ENCODE peak calls at places on chromosome 9, in eight cellular contexts. W is osteocyte, M is IMR-90, K is body of pancreas, X is BE2C, D is A673, E is HFFc6, R is cardiac fibroblast. J is an unnamed sample.

GRCh38 chr9:129597355-129598088 is 23.4 kb downstream of the C9orf50 start:
- DNase-seq in D (no peak), K (peak), M (peak), X (no peak), W (no peak), R (peak), E (peak), J (peak)

GRCh38 chr9:125477089-125477544 is 215.5 kb downstream of the GAPVD1 start:
- DNase-seq in D (no peak), M (no peak), X (no peak), E (no peak), W (no peak), R (no peak), K (no peak), J (no peak)

GRCh38 chr9:134214766-134215394 is 50.5 kb upstream of the RNU6ATAC start:
- DNase-seq in W (no peak), R (no peak), E (no peak), D (no peak), X (no peak), K (no peak), M (no peak), J (no peak)

GRCh38 chr9:137273616-137274320 is 3.8 kb upstream of the TOR4A start:
- DNase-seq in W (no peak), X (no peak), D (no peak), K (no peak), M (no peak), E (no peak), R (no peak), J (peak)

GRCh38 chr9:98886691-98887229 is 56.9 kb upstream of the COL15A1 start:
- DNase-seq in R (peak), E (no peak), M (no peak), W (no peak), D (no peak), K (peak), X (no peak), J (no peak)

GRCh38 chr9:112546149-112547012 is 59.8 kb downstream of the KIAA1958 start:
- DNase-seq in R (no peak), W (no peak), E (no peak), X (no peak), K (no peak), M (peak), D (peak), J (peak)

GRCh38 chr9:122226758-122227575 is 1.8 kb downstream of the LHX6 start:
- DNase-seq in X (no peak), K (no peak), W (peak), D (no peak), R (no peak), M (no peak), E (no peak), J (no peak)

GRCh38 chr9:22208846-22209585 is 199.9 kb upstream of the CDKN2B start:
- DNase-seq in D (no peak), E (no peak), M (no peak), W (no peak), X (no peak), R (no peak), K (no peak), J (peak)

GRCh38 chr9:20945269-20945668 is 86.2 kb downstream of the HACD4 start:
- DNase-seq in W (no peak), D (no peak), M (no peak), X (no peak), E (no peak), R (no peak), K (no peak), J (no peak)

GRCh38 chr9:135905380-135906282 is 1.7 kb downstream of the CAMSAP1 start:
- DNase-seq in K (no peak), X (no peak), R (peak), E (no peak), W (no peak), D (no peak), M (peak), J (peak)

GRCh38 chr9:19162026-19162366 is 34.7 kb upstream of the PLIN2 start:
- DNase-seq in R (no peak), D (no peak), W (no peak), M (no peak), X (no peak), E (no peak), K (no peak), J (no peak)

GRCh38 chr9:89436963-89437625 is 60.8 kb downstream of the SEMA4D start:
- DNase-seq in K (no peak), M (no peak), R (no peak), X (no peak), D (no peak), E (no peak), W (no peak), J (peak)

GRCh38 chr9:93726147-93726546 is 149.8 kb downstream of the PHF2 start:
- DNase-seq in R (no peak), E (no peak), D (no peak), W (no peak), X (no peak), M (no peak), K (no peak), J (no peak)

GRCh38 chr9:126684345-126684744 is 70.6 kb downstream of the LMX1B start:
- DNase-seq in K (no peak), M (no peak), W (no peak), E (no peak), X (no peak), D (no peak), R (no peak), J (peak)

GRCh38 chr9:76374702-76375543 is 19.3 kb downstream of the RFK start:
- DNase-seq in E (peak), R (peak), D (no peak), K (peak), X (no peak), M (peak), W (no peak), J (peak)

GRCh38 chr9:132074736-132075135 is 4.9 kb downstream of the MED27 start:
- DNase-seq in R (peak), E (peak), M (peak), D (no peak), K (no peak), X (no peak), W (no peak), J (no peak)

DNA sequence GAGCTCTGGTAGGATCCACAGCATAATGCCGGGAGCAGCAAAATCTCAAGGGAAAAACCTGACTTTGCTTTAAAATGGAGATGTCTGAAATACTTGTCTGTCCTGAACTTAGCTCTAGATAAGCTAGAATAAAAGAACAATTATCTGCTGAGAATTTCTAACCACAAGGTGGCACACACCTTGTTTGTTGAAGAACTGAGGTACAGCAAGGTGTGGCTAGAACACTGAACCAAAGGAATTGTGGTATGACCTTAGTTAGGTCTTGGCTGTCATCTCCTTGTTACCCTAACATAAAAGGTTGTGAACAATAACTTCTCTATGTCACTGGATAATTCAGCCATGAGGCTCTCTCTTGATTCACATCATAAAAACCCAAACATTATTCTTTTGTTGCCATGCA is 72.3 kb upstream of the ANXA1 start:
- DNase-seq in E (no peak), W (no peak), R (no peak), D (no peak), M (no peak), K (no peak), X (no peak), J (peak)
- TF ChIP-seq CTCF in E (peak), W (no peak), R (no peak), D (no peak), M (no peak), K (no peak), X (no peak), J (peak)

GRCh38 chr9:38643456-38644173 is 23.2 kb upstream of the ANKRD18A start:
- DNase-seq in R (no peak), K (no peak), M (no peak), W (peak), X (no peak), D (no peak), E (no peak), J (no peak)

GRCh38 chr9:38644601-38645000 is 24.2 kb upstream of the ANKRD18A start:
- DNase-seq in R (no peak), M (no peak), E (no peak), W (peak), D (no peak), X (no peak), K (no peak), J (no peak)

GRCh38 chr9:38642951-38643350 is 22.6 kb upstream of the ANKRD18A start:
- DNase-seq in M (no peak), E (no peak), R (no peak), W (peak), K (no peak), X (no peak), D (no peak), J (no peak)

GRCh38 chr9:38641142-38641541 is 20.7 kb upstream of the ANKRD18A start:
- DNase-seq in E (no peak), M (no peak), X (no peak), K (no peak), W (peak), D (no peak), R (no peak), J (no peak)

DNA sequence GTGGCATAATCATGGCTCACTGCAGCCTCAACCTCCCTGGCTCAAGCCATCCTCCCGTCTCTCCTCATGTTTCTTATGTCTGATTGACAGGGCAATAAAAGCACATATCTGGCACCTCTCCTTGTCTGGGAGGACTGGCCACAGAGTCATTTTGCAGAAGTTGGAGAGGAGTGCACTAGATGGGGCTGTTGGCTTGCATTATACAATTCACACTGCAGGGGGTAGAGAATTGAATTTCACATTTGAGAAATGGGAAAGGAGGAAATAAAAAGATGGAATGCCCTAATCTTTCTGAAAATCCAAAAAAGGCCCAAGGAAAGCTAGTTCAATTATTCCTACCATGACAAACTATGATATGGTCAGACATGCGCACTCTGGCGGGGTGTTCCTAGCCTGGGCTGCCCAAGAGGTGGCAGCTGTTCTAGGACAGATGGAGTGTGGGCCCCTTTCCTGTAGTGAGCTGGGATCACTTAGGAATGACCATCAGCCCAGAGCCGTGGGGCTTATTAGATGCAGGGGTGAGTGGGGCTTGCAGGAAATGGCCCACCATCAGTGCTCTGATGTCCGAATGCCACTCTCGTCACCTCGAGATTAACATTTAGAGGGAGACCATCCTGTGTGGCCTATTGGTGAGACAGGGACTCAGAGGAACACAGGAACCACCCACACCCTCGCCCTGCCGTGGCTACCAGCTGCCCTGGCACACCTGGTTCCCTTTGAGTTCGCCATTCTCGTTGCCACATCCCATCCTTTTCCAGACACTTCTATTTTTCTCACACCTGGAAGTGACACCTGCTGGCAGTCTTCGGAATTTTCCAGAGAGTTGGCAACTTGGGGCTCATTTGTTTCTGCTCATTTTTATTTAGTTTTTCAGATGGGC is 21.8 kb upstream of the ANKRD18A start:
- DNase-seq in D (peak), K (peak), M (peak), E (peak), W (peak), X (peak), R (peak), J (peak)
- TF ChIP-seq CTCF in D (peak), K (peak), M (peak), E (peak), W (peak), X (peak), R (peak), J (peak)

DNA sequence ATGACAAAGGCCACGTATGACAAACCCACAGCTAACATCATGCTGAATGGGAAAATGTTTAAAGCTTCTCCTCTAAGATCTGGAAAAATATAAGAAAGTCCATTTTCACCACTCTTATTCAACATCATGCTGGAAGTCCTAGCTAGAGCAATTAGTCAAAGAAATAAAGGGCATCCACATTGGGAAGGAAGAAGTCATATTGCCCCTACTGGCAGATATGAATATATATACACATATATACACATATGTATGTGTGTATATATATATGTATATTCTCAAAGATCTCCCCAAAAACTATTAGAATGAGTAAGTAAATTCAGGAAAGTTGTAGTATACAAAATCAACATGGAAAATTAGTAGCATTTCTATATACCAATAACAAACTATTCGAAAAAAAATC is 17.1 kb downstream of the APBA1 start:
- DNase-seq in D (no peak), E (no peak), M (no peak), R (no peak), K (no peak), X (no peak), W (no peak), J (no peak)
- TF ChIP-seq CTCF in D (peak), E (peak), M (no peak), R (no peak), K (no peak), X (peak), W (peak), J (no peak)

GRCh38 chr9:82583524-82583923 is 479.4 kb downstream of the RASEF start:
- DNase-seq in E (no peak), M (no peak), D (no peak), R (no peak), X (peak), W (no peak), K (peak), J (no peak)

GRCh38 chr9:82582693-82583092 is 480.2 kb downstream of the RASEF start:
- DNase-seq in M (no peak), W (no peak), K (no peak), D (no peak), E (no peak), X (no peak), R (no peak), J (no peak)

GRCh38 chr9:82584349-82584846 is 478.5 kb downstream of the RASEF start:
- DNase-seq in K (no peak), R (no peak), E (no peak), M (peak), X (no peak), W (no peak), D (no peak), J (no peak)

GRCh38 chr9:82580921-82581320 is 482.0 kb downstream of the RASEF start:
- DNase-seq in D (no peak), X (no peak), R (no peak), K (no peak), M (no peak), E (no peak), W (no peak), J (no peak)

DNA sequence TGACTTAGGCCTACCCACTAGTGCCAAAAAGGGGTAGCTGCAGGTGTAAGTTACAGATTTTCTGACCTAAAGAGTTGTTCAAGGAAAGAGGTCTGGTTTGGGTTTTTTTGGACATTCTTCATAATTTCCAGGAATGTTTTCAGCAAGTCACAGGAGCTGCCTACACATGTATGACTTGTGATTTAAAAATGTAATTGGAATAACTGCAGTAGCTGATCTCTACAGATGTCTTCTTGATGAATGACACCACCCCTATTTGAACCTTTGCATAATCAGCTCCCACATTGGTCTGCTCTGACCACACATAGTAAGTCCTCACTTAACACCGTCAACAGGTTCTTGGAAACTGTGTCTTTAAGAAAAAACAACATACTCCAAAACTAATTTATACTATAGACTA is 481.4 kb downstream of the RASEF start:
- DNase-seq in R (no peak), E (no peak), W (no peak), D (no peak), M (no peak), X (no peak), K (no peak), J (no peak)
- TF ChIP-seq CTCF in R (no peak), E (no peak), W (no peak), D (no peak), M (no peak), X (no peak), K (no peak), J (no peak)

GRCh38 chr9:109119439-109120203 is at the start of gene TMEM245:
- DNase-seq in R (peak), E (peak), W (peak), K (peak), M (peak), X (peak), D (peak), J (peak)
- TF ChIP-seq CTCF in R (no peak), E (no peak), W (no peak), K (no peak), M (no peak), X (no peak), D (no peak), J (no peak)

DNA sequence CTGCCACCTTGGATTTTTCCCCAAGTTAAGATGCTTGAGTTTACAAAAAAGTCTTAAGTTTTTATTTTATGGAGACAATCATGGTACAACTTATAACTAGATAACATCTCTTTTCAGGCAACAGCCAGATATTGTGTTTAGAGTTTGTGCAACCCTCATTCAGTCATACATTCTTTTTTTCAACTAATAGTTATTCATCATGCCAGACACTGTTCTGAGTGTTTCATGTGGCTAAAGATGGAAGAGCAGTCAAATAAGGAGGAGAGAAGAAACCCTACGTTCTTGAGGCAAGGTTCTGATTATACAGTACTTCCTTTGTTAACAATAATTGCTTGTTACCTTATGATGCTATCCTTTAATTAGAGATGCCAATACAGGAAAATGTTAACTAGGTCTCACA is 42.1 kb upstream of the ZNF462 start:
- DNase-seq in K (no peak), E (no peak), W (no peak), D (no peak), R (no peak), M (no peak), X (no peak), J (peak)
- TF ChIP-seq CTCF in K (no peak), E (no peak), W (no peak), D (no peak), R (no peak), M (no peak), X (no peak), J (no peak)

GRCh38 chr9:69674112-69674511 is 1.9 kb upstream of the APBA1 start:
- DNase-seq in K (no peak), X (no peak), R (peak), W (no peak), M (no peak), D (no peak), E (no peak), J (peak)
- TF ChIP-seq CTCF in K (no peak), X (peak), R (no peak), W (no peak), M (no peak), D (no peak), E (peak), J (peak)

GRCh38 chr9:4225291-4226119 is 74.4 kb downstream of the GLIS3 start:
- DNase-seq in R (peak), E (peak), K (no peak), X (no peak), D (no peak), W (no peak), M (peak), J (peak)
- TF ChIP-seq CTCF in R (no peak), E (peak), K (no peak), X (no peak), D (peak), W (peak), M (peak), J (peak)